ENCODE peak calls at places on chromosomes 7 and 10, in seven cellular contexts. Q is esophagus squamous epithelium, M is pancreas, Y is heart left ventricle, E is neural progenitor cell, I is GM23338, U is Panc1. K is an unnamed sample.

GRCh38 chr10:7945469-7946187 is 108.9 kb upstream of the GATA3 start:
- DNase-seq in Q (no peak), M (no peak), Y (no peak), E (no peak), I (no peak), U (no peak), K (peak; percentile 20)

GRCh38 chr7:112495820-112496462 is 15.2 kb downstream of the LSMEM1 start:
- DNase-seq in Q (no peak), M (peak; percentile 51), Y (peak; percentile 46), E (peak; percentile 72), I (peak; percentile 85), U (peak; percentile 74), K (peak; percentile 71)

GRCh38 chr7:128174391-128174790 is 66.7 kb upstream of the LEP start:
- DNase-seq in Q (no peak), M (no peak), Y (no peak), E (no peak), I (no peak), U (no peak), K (no peak)

GRCh38 chr7:41003031-41003925 is 699.6 kb downstream of the INHBA start:
- DNase-seq in Q (no peak), M (peak; percentile 11), Y (no peak), E (peak; percentile 67), I (peak; percentile 80), U (no peak), K (peak; percentile 52)

GRCh38 chr10:86443069-86443468 is 76.5 kb upstream of the GRID1 start:
- DNase-seq in Q (no peak), M (no peak), Y (no peak), E (no peak), I (no peak), U (no peak), K (peak; percentile 12)

GRCh38 chr10:62374862-62375710 is 917 bp downstream of the ZNF365 start:
- DNase-seq in Q (no peak), M (no peak), Y (no peak), E (no peak), I (peak; percentile 8), U (no peak), K (peak; percentile 68)

GRCh38 chr7:50068850-50069551 is 24.0 kb downstream of the ZPBP start:
- DNase-seq in Q (no peak), M (peak; percentile 61), Y (peak; percentile 24), E (no peak), I (peak; percentile 94), U (peak; percentile 8), K (peak; percentile 76)

GRCh38 chr7:28686418-28686800 is 271.7 kb downstream of the TRIL start:
- DNase-seq in Q (no peak), M (no peak), Y (peak; percentile 44), E (peak; percentile 80), I (peak; percentile 89), U (peak; percentile 24), K (peak; percentile 72)

GRCh38 chr7:49791089-49791741 is 17.8 kb downstream of the VWC2 start:
- DNase-seq in Q (no peak), M (peak; percentile 29), Y (no peak), E (peak; percentile 76), I (peak; percentile 84), U (peak; percentile 15), K (peak; percentile 25)

GRCh38 chr10:93417886-93418285 is 64.2 kb downstream of the MYOF start:
- DNase-seq in Q (no peak), M (no peak), Y (no peak), E (no peak), I (no peak), U (no peak), K (no peak)

GRCh38 chr10:15775513-15775912 is 55.8 kb upstream of the ITGA8 start:
- DNase-seq in Q (no peak), M (no peak), Y (no peak), E (no peak), I (no peak), U (no peak), K (peak; percentile 60)

GRCh38 chr7:44076101-44076895 is 6.0 kb downstream of the POLM start:
- DNase-seq in Q (no peak), M (peak; percentile 60), Y (no peak), E (no peak), I (no peak), U (no peak), K (no peak)

GRCh38 chr10:95502377-95502776 is 58.8 kb downstream of the SORBS1 start:
- DNase-seq in Q (no peak), M (no peak), Y (no peak), E (no peak), I (no peak), U (no peak), K (no peak)

GRCh38 chr10:95501203-95502094 is 59.7 kb downstream of the SORBS1 start:
- DNase-seq in Q (no peak), M (peak; percentile 45), Y (no peak), E (no peak), I (no peak), U (no peak), K (peak; percentile 41)

GRCh38 chr10:95500097-95500496 is 61.1 kb downstream of the SORBS1 start:
- DNase-seq in Q (no peak), M (no peak), Y (no peak), E (no peak), I (peak; percentile 36), U (no peak), K (no peak)

GRCh38 chr10:95499482-95499989 is 61.6 kb downstream of the SORBS1 start:
- DNase-seq in Q (no peak), M (no peak), Y (no peak), E (no peak), I (no peak), U (no peak), K (no peak)

GRCh38 chr10:95500649-95501048 is 60.5 kb downstream of the SORBS1 start:
- DNase-seq in Q (no peak), M (no peak), Y (no peak), E (no peak), I (no peak), U (no peak), K (no peak)
- H3K4me3 ChIP-seq in Q (peak overlapping the region; percentile 52), M (no peak overlapping the region), Y (no peak overlapping the region), E (no peak overlapping the region), I (no peak overlapping the region), U (no peak overlapping the region), K (no peak overlapping the region)

DNA sequence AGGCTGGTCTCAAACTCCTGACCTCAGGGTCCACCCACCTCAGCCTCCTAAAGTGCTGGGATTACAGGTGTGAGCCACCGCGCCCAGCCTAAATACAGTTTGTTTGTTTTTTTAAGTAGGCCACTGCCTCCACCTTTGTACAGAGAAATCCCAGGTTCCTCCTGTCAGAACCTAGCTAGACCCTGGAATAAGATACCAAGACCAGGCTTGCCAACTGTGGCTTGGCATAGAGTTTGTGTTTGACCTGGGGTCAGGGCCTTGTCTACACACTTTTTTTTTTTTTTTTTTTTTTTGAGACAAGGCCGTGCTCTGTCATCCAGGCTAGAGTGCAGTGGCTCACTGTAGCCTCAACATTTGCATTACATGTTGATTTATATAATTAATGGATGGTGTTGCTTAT is 34.3 kb upstream of the DNAH11 start:
- DNase-seq in Q (no peak), M (no peak), Y (no peak), E (no peak), I (no peak), U (no peak), K (no peak)
- H3K27me3 ChIP-seq in Q (no peaks in the 10 kb centered on the region), M (no peaks in the 10 kb centered on the region), Y (no peaks in the 10 kb centered on the region), E (no peaks in the 10 kb centered on the region), I (no peaks in the 10 kb centered on the region), U (no peaks in the 10 kb centered on the region), K (no peaks in the 10 kb centered on the region)

DNA sequence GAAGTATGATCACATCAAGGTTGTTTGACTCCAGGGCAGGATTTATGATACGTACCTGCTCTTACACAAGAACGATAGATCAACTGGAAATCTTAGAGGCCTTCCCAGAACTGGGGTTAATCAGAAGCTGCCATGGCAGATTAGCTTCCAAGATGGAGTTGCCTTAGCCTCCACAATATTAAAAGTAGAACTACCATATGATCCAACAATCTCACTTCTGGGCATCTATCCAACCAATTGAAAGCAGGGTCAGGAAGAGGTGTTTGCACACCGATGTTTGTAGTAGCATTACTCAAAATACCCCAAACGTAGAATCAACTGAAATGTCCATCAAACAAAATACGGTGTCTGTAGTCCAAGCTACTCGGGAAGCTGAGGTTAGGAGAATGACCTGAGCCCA is 6.6 kb downstream of the PILRB start:
- DNase-seq in Q (no peak), M (no peak), Y (no peak), E (no peak), I (no peak), U (no peak), K (no peak)
- H3K36me3 ChIP-seq in Q (peaks cover 12% of the 10 kb centered on the region), M (peaks cover 13% of the 10 kb centered on the region), Y (peaks cover 9% of the 10 kb centered on the region), E (no peaks in the 10 kb centered on the region), I (peaks cover 17% of the 10 kb centered on the region), U (peaks cover 7% of the 10 kb centered on the region), K (peaks cover 5% of the 10 kb centered on the region)

GRCh38 chr10:5096108-5096507 is 1.9 kb downstream of the AKR1C3 start:
- DNase-seq in Q (no peak), M (no peak), Y (no peak), E (no peak), I (no peak), U (no peak), K (no peak)

GRCh38 chr10:5094265-5095205 is at the start of gene AKR1C3:
- DNase-seq in Q (no peak), M (peak; percentile 25), Y (no peak), E (no peak), I (peak; percentile 66), U (no peak), K (peak; percentile 87)

GRCh38 chr10:5092848-5093790 is 1.1 kb upstream of the AKR1C3 start:
- DNase-seq in Q (no peak), M (no peak), Y (no peak), E (no peak), I (no peak), U (no peak), K (peak; percentile 94)

GRCh38 chr10:5092375-5092774 is 1.8 kb upstream of the AKR1C3 start:
- DNase-seq in Q (no peak), M (no peak), Y (no peak), E (no peak), I (no peak), U (no peak), K (no peak)

DNA sequence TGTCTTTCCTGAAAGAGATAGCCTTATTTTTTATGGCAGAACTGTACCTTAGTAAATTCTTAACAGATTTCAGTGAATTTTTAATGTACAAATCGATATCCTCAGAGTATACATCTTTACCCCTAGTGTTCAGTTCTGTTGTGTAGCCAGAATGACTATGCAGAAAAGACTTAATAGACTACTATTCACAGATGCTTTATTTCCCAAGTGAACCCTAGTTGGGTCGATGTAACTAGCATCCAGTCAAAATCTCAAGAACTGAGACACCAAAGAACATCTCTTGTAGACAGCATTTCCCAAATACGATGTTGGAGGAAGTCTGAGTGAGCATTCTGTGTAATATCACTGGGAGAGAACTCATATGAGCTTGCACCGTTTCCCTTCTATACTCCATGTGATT is 1.5 kb downstream of the AKR1C3 start:
- DNase-seq in Q (no peak), M (no peak), Y (no peak), E (no peak), I (no peak), U (no peak), K (no peak)
- H3K4me3 ChIP-seq in Q (peak overlapping the region; percentile 70), M (no peak overlapping the region), Y (peak overlapping the region; percentile 9), E (no peak overlapping the region), I (no peak overlapping the region), U (no peak overlapping the region), K (peak overlapping the region; percentile 48)

DNA sequence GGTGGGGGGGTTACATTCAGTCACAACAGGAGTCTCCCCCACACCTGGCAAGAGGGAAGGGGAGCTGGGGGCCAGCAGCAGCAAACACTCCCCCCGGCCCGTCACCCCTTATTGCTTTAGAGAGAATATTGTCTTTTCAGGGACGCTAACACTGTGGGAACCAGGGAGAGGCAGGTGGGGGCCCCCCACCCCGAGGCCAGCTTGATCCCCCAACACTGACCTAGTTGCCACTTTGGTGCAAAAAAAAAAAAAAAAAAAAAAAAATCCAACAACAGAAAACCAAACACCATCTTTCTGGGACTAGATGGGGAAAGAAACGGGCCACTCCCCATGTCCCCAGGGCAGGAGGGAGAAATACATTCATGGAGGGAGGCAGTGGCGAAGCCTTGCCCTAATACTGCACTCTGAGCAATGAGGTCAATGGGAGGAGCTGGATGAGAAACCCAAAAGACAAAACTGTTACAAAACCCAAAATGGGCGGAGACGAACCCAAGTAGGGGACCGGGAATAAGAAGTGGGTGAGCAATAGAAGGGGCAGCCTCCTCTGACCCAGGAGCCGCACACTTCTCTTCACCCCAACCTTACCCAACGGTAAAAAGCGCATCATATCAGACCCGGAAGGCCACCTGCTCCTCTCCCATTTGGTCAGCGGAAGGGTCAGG is 6.5 kb downstream of the GNB2 start:
- DNase-seq in Q (no peak), M (peak; percentile 24), Y (no peak), E (no peak), I (peak; percentile 52), U (no peak), K (peak; percentile 37)
- H3K27me3 ChIP-seq in Q (no peaks in the 10 kb centered on the region), M (no peaks in the 10 kb centered on the region), Y (no peaks in the 10 kb centered on the region), E (no peaks in the 10 kb centered on the region), I (no peaks in the 10 kb centered on the region), U (no peaks in the 10 kb centered on the region), K (no peaks in the 10 kb centered on the region)